ENCODE peak calls at places on chromosomes 6 and 20, in six cellular contexts. U, H, D, G, B and Y are unnamed samples.

GRCh38 chr20:16296933-16297332 is 276.3 kb downstream of the KIF16B start:
- DNase-seq in U (no peak), H (no peak), D (no peak), G (no peak), B (no peak), Y (no peak)

GRCh38 chr6:109263873-109264700 is 118.2 kb downstream of the CD164 start:
- DNase-seq in U (no peak), H (no peak), D (no peak), G (no peak), B (no peak), Y (no peak)

GRCh38 chr6:101146389-101146788 is 247.1 kb upstream of the GRIK2 start:
- DNase-seq in U (no peak), H (no peak), D (no peak), G (no peak), B (no peak), Y (no peak)

GRCh38 chr20:4512891-4513550 is 208.7 kb upstream of the PRND start:
- DNase-seq in U (no peak), H (no peak), D (no peak), G (no peak), B (no peak), Y (no peak)

GRCh38 chr20:50980071-50980681 is 21.6 kb downstream of the MOCS3 start:
- DNase-seq in U (no peak), H (no peak), D (no peak), G (no peak), B (no peak), Y (no peak)

GRCh38 chr20:15487682-15488081 is 1085.6 kb downstream of the KIF16B start:
- DNase-seq in U (no peak), H (no peak), D (no peak), G (no peak), B (no peak), Y (no peak)

GRCh38 chr6:144955853-144956252 is 670.7 kb downstream of the UTRN start:
- DNase-seq in U (no peak), H (no peak), D (no peak), G (no peak), B (no peak), Y (no peak)

GRCh38 chr6:125546827-125547226 is 202.6 kb upstream of the HEY2 start:
- DNase-seq in U (no peak), H (peak; percentile 21), D (no peak), G (no peak), B (no peak), Y (no peak)

GRCh38 chr20:8542115-8542486 is 410.0 kb downstream of the PLCB1 start:
- DNase-seq in U (no peak), H (no peak), D (no peak), G (no peak), B (no peak), Y (no peak)

GRCh38 chr6:154956771-154957522 is 38.2 kb upstream of the TIAM2 start:
- DNase-seq in U (no peak), H (no peak), D (no peak), G (no peak), B (no peak), Y (no peak)

GRCh38 chr6:144418969-144419545 is 133.9 kb downstream of the UTRN start:
- DNase-seq in U (no peak), H (no peak), D (no peak), G (no peak), B (no peak), Y (no peak)

GRCh38 chr6:11244387-11245126 is 12.1 kb upstream of the NEDD9 start:
- DNase-seq in U (no peak), H (no peak), D (no peak), G (no peak), B (no peak), Y (no peak)

GRCh38 chr6:11242709-11243108 is 10.2 kb upstream of the NEDD9 start:
- DNase-seq in U (no peak), H (no peak), D (no peak), G (no peak), B (no peak), Y (no peak)

GRCh38 chr6:11243861-11244260 is 11.4 kb upstream of the NEDD9 start:
- DNase-seq in U (no peak), H (no peak), D (no peak), G (no peak), B (no peak), Y (no peak)

GRCh38 chr6:11241154-11241792 is 8.8 kb upstream of the NEDD9 start:
- DNase-seq in U (no peak), H (no peak), D (no peak), G (no peak), B (no peak), Y (no peak)

DNA sequence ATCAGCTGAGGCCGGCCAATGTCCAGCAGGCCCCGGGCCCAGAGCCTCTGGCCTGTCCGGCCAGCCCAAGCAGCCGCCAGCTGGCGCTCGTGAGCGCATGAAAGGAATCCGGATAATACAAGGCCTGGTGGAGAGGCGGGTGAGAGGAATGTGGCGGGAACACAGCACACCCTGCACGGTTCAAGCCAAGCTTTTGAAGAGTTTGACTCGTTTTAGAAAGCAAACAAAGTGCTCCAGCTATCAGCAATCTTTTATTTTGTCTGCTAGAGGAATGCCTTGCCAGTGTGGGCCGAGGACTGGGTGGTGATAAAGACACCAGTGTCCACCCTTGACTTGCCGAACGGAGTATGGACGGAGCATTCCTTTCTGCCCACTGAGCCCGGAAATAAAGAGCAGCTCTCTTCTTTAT is 9.3 kb upstream of the NEDD9 start:
- DNase-seq in U (no peak), H (peak; percentile 87), D (peak; percentile 81), G (no peak), B (peak; percentile 92), Y (peak; percentile 56)
- TF ChIP-seq CTCF in U (peak; percentile 42), H (peak; percentile 87), D (peak; percentile 64), G (no peak), B (peak; percentile 74), Y (peak; percentile 83)

GRCh38 chr20:63215101-63216040 is 560 bp downstream of the YTHDF1 start:
- DNase-seq in U (no peak), H (peak; percentile 40), D (peak; percentile 68), G (no peak), B (no peak), Y (peak; percentile 27)
- TF ChIP-seq CTCF in U (no peak), H (peak; percentile 27), D (peak; percentile 4), G (peak; percentile 49), B (peak; percentile 34), Y (peak; percentile 57)

DNA sequence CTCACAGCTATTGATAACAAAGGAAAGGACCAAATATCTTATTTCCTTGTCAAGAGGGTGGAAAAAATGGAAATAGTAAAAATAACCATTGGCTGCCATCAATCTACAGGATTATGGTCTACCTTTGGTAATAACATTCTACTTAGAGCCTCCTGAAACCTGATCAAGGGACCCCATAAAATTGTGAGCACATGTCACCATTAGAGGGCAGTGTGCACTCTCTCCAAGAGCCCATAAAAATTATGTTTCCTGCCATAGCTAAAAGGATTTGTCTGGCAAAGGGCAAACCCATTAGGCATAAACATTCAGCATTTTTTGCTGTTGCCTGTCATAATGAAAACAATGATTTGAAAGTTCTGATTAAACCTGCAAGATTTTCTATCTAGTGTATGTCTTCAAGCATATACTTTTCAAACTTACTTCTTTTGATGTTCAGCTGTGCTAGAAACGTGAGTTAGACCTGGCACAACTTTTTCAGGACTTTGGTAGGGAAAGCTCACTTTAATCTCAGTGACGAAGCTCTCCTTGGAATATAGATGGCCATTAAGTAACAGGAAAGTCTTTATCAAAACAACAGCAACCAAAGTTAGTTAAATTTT is 120.7 kb upstream of the ZFP64 start:
- DNase-seq in U (no peak), H (peak; percentile 57), D (peak; percentile 50), G (peak; percentile 7), B (no peak), Y (peak; percentile 27)
- TF ChIP-seq CTCF in U (peak; percentile 69), H (peak; percentile 67), D (peak; percentile 76), G (peak; percentile 68), B (peak; percentile 80), Y (peak; percentile 88)

GRCh38 chr6:63635563-63636515 is at the start of gene PHF3:
- DNase-seq in U (peak; percentile 92), H (peak; percentile 94), D (peak; percentile 88), G (peak; percentile 56), B (peak; percentile 95), Y (peak; percentile 85)

GRCh38 chr6:63636516-63636968 is 940 bp downstream of the PHF3 start:
- DNase-seq in U (peak; percentile 74), H (peak; percentile 79), D (peak; percentile 50), G (no peak), B (peak; percentile 79), Y (peak; percentile 23)

GRCh38 chr6:63640062-63640461 is 4.5 kb downstream of the PHF3 start:
- DNase-seq in U (no peak), H (no peak), D (no peak), G (no peak), B (no peak), Y (no peak)

GRCh38 chr6:63635165-63635562 is 438 bp upstream of the PHF3 start:
- DNase-seq in U (no peak), H (no peak), D (no peak), G (no peak), B (no peak), Y (no peak)

DNA sequence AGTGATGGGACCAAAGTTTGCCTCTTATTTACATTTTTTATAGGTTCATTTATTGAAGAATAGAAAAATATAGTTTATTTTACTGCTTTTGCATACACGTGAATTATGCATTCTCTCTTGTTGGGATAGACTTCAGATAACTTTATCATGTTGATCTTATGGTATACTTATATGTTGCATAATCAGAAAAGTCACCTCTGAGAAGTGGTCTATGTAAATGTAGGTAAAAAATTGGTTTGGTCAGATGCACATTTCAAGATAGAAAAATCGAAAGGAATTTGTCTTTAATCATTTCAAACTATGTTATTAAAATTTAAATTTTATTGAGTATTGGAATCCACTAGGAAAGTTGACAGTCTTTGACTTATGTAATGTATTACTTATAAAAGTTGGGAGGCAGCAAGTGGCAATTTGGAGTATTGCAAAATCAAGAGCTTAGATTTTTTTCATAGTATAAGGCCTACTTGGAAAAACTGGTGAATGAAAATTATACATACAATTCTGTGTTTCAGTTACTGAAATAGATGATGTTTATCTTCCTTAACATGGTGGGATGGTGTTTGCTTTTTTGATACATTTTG is 2.4 kb downstream of the PHF3 start:
- DNase-seq in U (no peak), H (no peak), D (no peak), G (no peak), B (no peak), Y (no peak)
- TF ChIP-seq CTCF in U (no peak), H (no peak), D (no peak), G (no peak), B (no peak), Y (no peak)

GRCh38 chr6:1037430-1037829 is 274.5 kb upstream of the FOXQ1 start:
- DNase-seq in U (no peak), H (no peak), D (no peak), G (no peak), B (no peak), Y (no peak)
- TF ChIP-seq CTCF in U (no peak), H (no peak), D (no peak), G (no peak), B (no peak), Y (no peak)

GRCh38 chr6:96468681-96469224 is 52.9 kb upstream of the UFL1 start:
- DNase-seq in U (no peak), H (peak; percentile 54), D (no peak), G (no peak), B (no peak), Y (no peak)

GRCh38 chr6:96467814-96468213 is 53.8 kb upstream of the UFL1 start:
- DNase-seq in U (no peak), H (no peak), D (no peak), G (no peak), B (no peak), Y (no peak)

GRCh38 chr6:96468281-96468680 is 53.3 kb upstream of the UFL1 start:
- DNase-seq in U (no peak), H (no peak), D (no peak), G (no peak), B (no peak), Y (no peak)

GRCh38 chr6:96469312-96469711 is 52.3 kb upstream of the UFL1 start:
- DNase-seq in U (no peak), H (no peak), D (no peak), G (no peak), B (no peak), Y (no peak)

GRCh38 chr6:96470296-96470695 is 51.3 kb upstream of the UFL1 start:
- DNase-seq in U (no peak), H (no peak), D (no peak), G (no peak), B (no peak), Y (no peak)
- TF ChIP-seq CTCF in U (no peak), H (no peak), D (no peak), G (no peak), B (no peak), Y (no peak)